ENCODE peak calls at places on chromosomes 4 and X, in ten cellular contexts. E is AG09309, J is LNCaP clone FGC, D is heart right ventricle, F is ovary, X is adrenal gland, P is brain microvascular endothelial cell, Z is AG10803, K is cardiac muscle cell, C is cardiac fibroblast. U is an unnamed sample.

GRCh38 chrX:43655961-43656494 is at the start of gene MAOA:
- DNase-seq in F (peak; percentile 80), C (no peak), E (no peak), Z (no peak), P (no peak), K (peak; percentile 46), J (no peak), D (peak; percentile 55), X (peak; percentile 80), U (no peak)

GRCh38 chrX:12770440-12770839 is 20.8 kb upstream of the PRPS2 start:
- DNase-seq in X (no peak), C (peak; percentile 53), E (no peak), J (no peak), Z (peak; percentile 22), K (peak; percentile 41), F (no peak), P (no peak), D (no peak), U (no peak)

GRCh38 chrX:84186603-84187358 is 1.2 kb downstream of the RPS6KA6 start:
- DNase-seq in Z (no peak), X (no peak), K (no peak), P (no peak), J (no peak), C (no peak), F (no peak), D (no peak), E (no peak), U (no peak)

GRCh38 chrX:107700317-107700774 is 72.0 kb downstream of the PRPS1 start:
- DNase-seq in K (peak; percentile 82), P (no peak), J (no peak), E (no peak), Z (peak; percentile 29), X (peak; percentile 73), C (peak; percentile 82), D (no peak), F (no peak), U (no peak)

GRCh38 chr4:48343531-48343930 is 2.2 kb downstream of the SLAIN2 start:
- DNase-seq in X (no peak), F (no peak), K (peak; percentile 40), Z (peak; percentile 37), E (no peak), J (no peak), C (peak; percentile 48), D (no peak), P (no peak), U (no peak)

GRCh38 chr4:30863031-30863430 is 142.9 kb downstream of the PCDH7 start:
- DNase-seq in K (peak; percentile 78), E (peak; percentile 46), F (no peak), P (peak; percentile 27), J (no peak), X (no peak), Z (peak; percentile 8), D (no peak), C (peak; percentile 46), U (no peak)

GRCh38 chr4:149549911-149550310 is 265.7 kb downstream of the IQCM start:
- DNase-seq in D (peak; percentile 6), E (no peak), C (no peak), X (peak; percentile 38), Z (peak; percentile 4), J (peak; percentile 1), K (peak; percentile 6), P (no peak), F (no peak), U (no peak)

GRCh38 chr4:41560112-41560511 is 22.2 kb downstream of the LIMCH1 start:
- DNase-seq in D (no peak), F (no peak), J (no peak), E (no peak), Z (no peak), X (no peak), K (no peak), C (no peak), P (no peak), U (no peak)

GRCh38 chrX:148995661-148996060 is 495.2 kb downstream of the AFF2 start:
- DNase-seq in J (no peak), D (no peak), C (no peak), X (no peak), F (no peak), P (no peak), E (no peak), Z (no peak), K (no peak), U (no peak)

GRCh38 chrX:69313622-69314290 is 148.5 kb upstream of the PJA1 start:
- DNase-seq in D (no peak), C (no peak), X (no peak), E (no peak), K (no peak), Z (no peak), P (no peak), F (no peak), J (no peak), U (no peak)

GRCh38 chr4:3213101-3213416 is 35.9 kb upstream of the MSANTD1 start:
- DNase-seq in F (peak; percentile 8), C (no peak), X (no peak), Z (no peak), K (no peak), P (no peak), E (no peak), D (no peak), J (no peak), U (no peak)

GRCh38 chr4:152515678-152516077 is 20.2 kb downstream of the FBXW7 start:
- DNase-seq in K (peak; percentile 59), Z (peak; percentile 77), F (no peak), X (no peak), D (no peak), P (peak; percentile 40), J (no peak), E (peak; percentile 25), C (peak; percentile 74), U (peak; percentile 39)

GRCh38 chrX:43971966-43972961 is 926 bp downstream of the NDP start:
- DNase-seq in C (peak; percentile 28), Z (no peak), P (no peak), E (no peak), F (no peak), J (peak; percentile 17), K (no peak), D (no peak), X (no peak), U (no peak)

GRCh38 chr4:123345132-123345923 is 51.3 kb upstream of the SPRY1 start:
- DNase-seq in K (no peak), C (no peak), E (no peak), D (no peak), X (no peak), F (no peak), Z (no peak), J (no peak), P (no peak), U (no peak)

GRCh38 chr4:125283702-125284279 is 31.0 kb upstream of the FAT4 start:
- DNase-seq in D (no peak), X (no peak), P (no peak), Z (peak; percentile 46), K (peak; percentile 70), J (peak; percentile 18), C (peak; percentile 69), F (no peak), E (peak; percentile 13), U (no peak)

GRCh38 chr4:35771571-35771970 is 472.7 kb downstream of the ARAP2 start:
- DNase-seq in P (no peak), E (no peak), C (no peak), X (no peak), D (no peak), F (no peak), J (no peak), Z (no peak), K (no peak), U (no peak)

GRCh38 chr4:10175626-10176025 is 59.0 kb upstream of the WDR1 start:
- DNase-seq in X (no peak), C (peak; percentile 41), E (no peak), D (no peak), F (no peak), P (peak; percentile 39), Z (peak; percentile 61), K (peak; percentile 18), J (no peak), U (no peak)

GRCh38 chrX:144896323-144896722 is 351.0 kb upstream of the SPANXN1 start:
- DNase-seq in J (no peak), F (no peak), Z (no peak), C (peak; percentile 25), E (no peak), X (no peak), K (no peak), D (no peak), P (no peak), U (no peak)
- TF ChIP-seq CTCF in J (no peak), F (no peak), Z (peak; percentile 32), C (peak; percentile 2), E (peak; percentile 36), X (peak; percentile 9), K (no peak), D (no peak), P (peak; percentile 10), U (no peak)

DNA sequence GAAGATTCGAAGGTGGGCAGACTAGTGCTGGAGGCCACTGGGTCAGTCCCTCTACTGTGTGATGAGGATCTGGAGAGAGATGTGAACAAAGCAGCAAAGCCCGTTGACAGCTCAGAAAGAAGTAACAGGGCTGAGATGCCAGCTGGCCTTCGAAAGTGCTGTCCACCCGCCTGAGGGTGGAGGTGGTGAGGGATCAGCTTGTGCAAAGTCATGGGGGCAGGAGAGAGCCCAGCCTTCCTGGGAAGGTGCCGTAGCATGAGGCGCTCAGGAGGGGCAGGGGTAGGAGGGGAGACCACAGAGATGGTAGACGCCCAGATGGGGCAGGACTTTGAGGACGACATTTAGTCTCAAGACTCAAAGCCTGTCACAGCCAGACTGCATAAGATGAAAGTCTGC is 19.7 kb downstream of the TBC1D14 start:
- DNase-seq in E (no peak), F (no peak), D (no peak), Z (no peak), X (no peak), J (no peak), P (no peak), C (no peak), K (no peak), U (no peak)
- H3K4me3 ChIP-seq in E (no peak overlapping the region), F (no peak overlapping the region), D (no peak overlapping the region), Z (no peak overlapping the region), X (no peak overlapping the region), J (no peak overlapping the region), P (no peak overlapping the region), C (no peak overlapping the region), K (no peak overlapping the region), U (no peak overlapping the region)

DNA sequence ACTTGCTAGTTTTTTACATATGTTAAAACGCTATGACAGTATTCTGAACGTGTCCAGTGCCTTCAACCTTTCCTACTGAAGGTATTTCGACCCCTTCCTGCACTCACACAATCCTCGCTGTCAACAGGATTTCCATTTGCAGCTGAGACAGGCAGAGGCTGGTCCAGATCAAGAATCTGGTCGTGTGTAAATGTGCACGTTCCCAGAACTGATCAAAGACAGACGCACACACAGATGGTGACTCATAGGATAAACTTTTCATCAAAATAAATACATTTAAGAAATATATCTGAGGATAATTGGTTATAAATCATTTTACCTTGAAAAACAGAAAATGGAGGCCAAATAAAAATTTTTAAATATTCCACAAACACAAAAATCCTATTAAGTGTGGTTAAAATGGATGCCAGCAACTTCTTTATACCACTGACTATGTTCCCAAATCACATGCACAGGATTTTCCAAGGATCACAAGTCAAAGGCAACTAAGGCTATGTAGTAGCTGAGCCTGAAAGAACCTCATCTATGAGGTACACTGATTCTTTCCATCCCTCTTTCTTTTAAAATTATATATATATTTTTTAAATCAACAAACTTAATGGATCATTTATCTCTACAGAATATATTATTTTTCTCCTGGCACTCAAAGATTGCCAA is 85.9 kb downstream of the RNF150 start:
- DNase-seq in K (peak; percentile 42), E (no peak), Z (peak; percentile 67), P (peak; percentile 74), C (peak; percentile 53), F (no peak), D (peak; percentile 14), J (no peak), X (peak; percentile 18), U (no peak)
- TF ChIP-seq CTCF in K (no peak), E (no peak), Z (no peak), P (no peak), C (no peak), F (no peak), D (no peak), J (no peak), X (no peak), U (no peak)

GRCh38 chr4:154332681-154333421 is 158.7 kb downstream of the DCHS2 start:
- DNase-seq in X (peak; percentile 11), E (no peak), D (peak; percentile 5), Z (no peak), C (no peak), F (peak; percentile 67), P (peak; percentile 9), K (peak; percentile 26), J (no peak), U (no peak)
- H3K4me3 ChIP-seq in X (no peak overlapping the region), E (no peak overlapping the region), D (peak overlapping the region; percentile 13), Z (no peak overlapping the region), C (peak overlapping the region; percentile 17), F (peak overlapping the region; percentile 19), P (peak overlapping the region; percentile 40), K (peak overlapping the region; percentile 20), J (no peak overlapping the region), U (no peak overlapping the region)